ENCODE peak calls at places on chromosomes 4 and X, in five cellular contexts. One of them, this sample, is unnamed.
A peak's percentile ranks its signal among the peaks of the same experiment; 100 is the strongest.

GRCh38 chr4:159271857-159272256 is 169.0 kb downstream of the RAPGEF2 start:
- DNase-seq in cardiac fibroblast: no peak
- DNase-seq in fibroblast of mammary gland: no peak
- DNase-seq in SW480: no peak
- DNase-seq in GM13976: no peak
- DNase-seq in this sample: no peak

GRCh38 chr4:119692001-119692400 is 63.4 kb upstream of the PDE5A start:
- DNase-seq in cardiac fibroblast: no peak
- DNase-seq in fibroblast of mammary gland: peak; percentile 67
- DNase-seq in SW480: no peak
- DNase-seq in GM13976: no peak
- DNase-seq in this sample: peak; percentile 16

GRCh38 chrX:130726661-130727060 is 176.3 kb downstream of the ENOX2 start:
- DNase-seq in cardiac fibroblast: peak; percentile 64
- DNase-seq in fibroblast of mammary gland: peak; percentile 82
- DNase-seq in SW480: no peak
- DNase-seq in GM13976: no peak
- DNase-seq in this sample: peak; percentile 55

GRCh38 chrX:69320116-69320515 is 154.9 kb upstream of the PJA1 start:
- DNase-seq in cardiac fibroblast: no peak
- DNase-seq in fibroblast of mammary gland: no peak
- DNase-seq in SW480: no peak
- DNase-seq in GM13976: peak; percentile 2
- DNase-seq in this sample: no peak

GRCh38 chrX:153971124-153971631 is 440 bp downstream of the HCFC1 start:
- DNase-seq in cardiac fibroblast: peak; percentile 92
- DNase-seq in fibroblast of mammary gland: peak; percentile 87
- DNase-seq in SW480: peak; percentile 82
- DNase-seq in GM13976: peak; percentile 92
- DNase-seq in this sample: peak; percentile 64

GRCh38 chrX:49282647-49283011 is 13.0 kb downstream of the PPP1R3F start:
- DNase-seq in cardiac fibroblast: peak; percentile 58
- DNase-seq in fibroblast of mammary gland: peak; percentile 48
- DNase-seq in SW480: peak; percentile 14
- DNase-seq in GM13976: no peak
- DNase-seq in this sample: no peak

GRCh38 chrX:11611161-11611560 is 54.6 kb downstream of the ARHGAP6 start:
- DNase-seq in cardiac fibroblast: no peak
- DNase-seq in fibroblast of mammary gland: no peak
- DNase-seq in SW480: no peak
- DNase-seq in GM13976: no peak
- DNase-seq in this sample: no peak

GRCh38 chr4:117941611-117942010 is 92.7 kb upstream of the NDST3 start:
- DNase-seq in cardiac fibroblast: no peak
- DNase-seq in fibroblast of mammary gland: no peak
- DNase-seq in SW480: no peak
- DNase-seq in GM13976: no peak
- DNase-seq in this sample: no peak

GRCh38 chr4:32031026-32031425 is 1310.9 kb downstream of the PCDH7 start:
- DNase-seq in cardiac fibroblast: no peak
- DNase-seq in fibroblast of mammary gland: no peak
- DNase-seq in SW480: no peak
- DNase-seq in GM13976: no peak
- DNase-seq in this sample: no peak

GRCh38 chr4:120753854-120754253 is 168.7 kb downstream of the PRDM5 start:
- DNase-seq in cardiac fibroblast: peak; percentile 11
- DNase-seq in fibroblast of mammary gland: no peak
- DNase-seq in SW480: no peak
- DNase-seq in GM13976: no peak
- DNase-seq in this sample: no peak

GRCh38 chr4:166896254-166896653 is 338.0 kb downstream of the SPOCK3 start:
- DNase-seq in cardiac fibroblast: no peak
- DNase-seq in fibroblast of mammary gland: no peak
- DNase-seq in SW480: no peak
- DNase-seq in GM13976: no peak
- DNase-seq in this sample: no peak

GRCh38 chr4:4334798-4335520 is 44.9 kb downstream of the ZBTB49 start:
- DNase-seq in cardiac fibroblast: peak; percentile 63
- DNase-seq in fibroblast of mammary gland: peak; percentile 37
- DNase-seq in SW480: peak; percentile 75
- DNase-seq in GM13976: peak; percentile 73
- DNase-seq in this sample: no peak

GRCh38 chrX:73478961-73479360 is 32.1 kb downstream of the CDX4 start:
- DNase-seq in cardiac fibroblast: no peak
- DNase-seq in fibroblast of mammary gland: no peak
- DNase-seq in SW480: no peak
- DNase-seq in GM13976: no peak
- DNase-seq in this sample: no peak

GRCh38 chrX:120120223-120120622 is 4.5 kb upstream of the RHOXF1 start:
- DNase-seq in cardiac fibroblast: no peak
- DNase-seq in fibroblast of mammary gland: peak; percentile 4
- DNase-seq in SW480: no peak
- DNase-seq in GM13976: no peak
- DNase-seq in this sample: no peak

GRCh38 chr4:1772869-1773538 is 20.1 kb upstream of the FGFR3 start:
- DNase-seq in cardiac fibroblast: no peak
- DNase-seq in fibroblast of mammary gland: no peak
- DNase-seq in SW480: no peak
- DNase-seq in GM13976: no peak
- DNase-seq in this sample: no peak

GRCh38 chr4:140834866-140835495 is 78.8 kb upstream of the TBC1D9 start:
- DNase-seq in cardiac fibroblast: no peak
- DNase-seq in fibroblast of mammary gland: no peak
- DNase-seq in SW480: no peak
- DNase-seq in GM13976: no peak
- DNase-seq in this sample: no peak

GRCh38 chrX:101708180-101708579 is 48.5 kb upstream of the ARMCX2 start:
- DNase-seq in cardiac fibroblast: no peak
- DNase-seq in fibroblast of mammary gland: peak; percentile 8
- DNase-seq in SW480: no peak
- DNase-seq in GM13976: no peak
- DNase-seq in this sample: peak; percentile 5

GRCh38 chr4:146212781-146213180 is 1.6 kb upstream of the REELD1 start:
- DNase-seq in cardiac fibroblast: no peak
- DNase-seq in fibroblast of mammary gland: peak; percentile 15
- DNase-seq in SW480: no peak
- DNase-seq in GM13976: no peak
- DNase-seq in this sample: no peak

GRCh38 chr4:57777871-57778270 is 667.7 kb upstream of the IGFBP7 start:
- DNase-seq in cardiac fibroblast: no peak
- DNase-seq in fibroblast of mammary gland: no peak
- DNase-seq in SW480: no peak
- DNase-seq in GM13976: no peak
- DNase-seq in this sample: no peak

GRCh38 chr4:2914220-2915126 is 48.7 kb downstream of the NOP14 start:
- DNase-seq in cardiac fibroblast: no peak
- DNase-seq in fibroblast of mammary gland: no peak
- DNase-seq in SW480: no peak
- DNase-seq in GM13976: peak; percentile 58
- DNase-seq in this sample: no peak

GRCh38 chr4:47705326-47705981 is 132.4 kb downstream of the CORIN start:
- DNase-seq in cardiac fibroblast: peak; percentile 38
- DNase-seq in fibroblast of mammary gland: peak; percentile 50
- DNase-seq in SW480: peak; percentile 33
- DNase-seq in GM13976: peak; percentile 44
- DNase-seq in this sample: no peak

GRCh38 chrX:110568396-110568795 is 209.7 kb downstream of the RTL9 start:
- DNase-seq in cardiac fibroblast: no peak
- DNase-seq in fibroblast of mammary gland: no peak
- DNase-seq in SW480: peak; percentile 4
- DNase-seq in GM13976: no peak
- DNase-seq in this sample: no peak

GRCh38 chrX:32788936-32789335 is 422.4 kb downstream of the DMD start:
- DNase-seq in cardiac fibroblast: no peak
- DNase-seq in fibroblast of mammary gland: no peak
- DNase-seq in SW480: no peak
- DNase-seq in GM13976: no peak
- DNase-seq in this sample: no peak

GRCh38 chr4:125789018-125789417 is 474.3 kb downstream of the FAT4 start:
- DNase-seq in cardiac fibroblast: peak; percentile 5
- DNase-seq in fibroblast of mammary gland: peak; percentile 10
- DNase-seq in SW480: no peak
- DNase-seq in GM13976: no peak
- DNase-seq in this sample: peak; percentile 23

GRCh38 chr4:76622126-76622525 is 187.1 kb downstream of the SHROOM3 start:
- DNase-seq in cardiac fibroblast: no peak
- DNase-seq in fibroblast of mammary gland: no peak
- DNase-seq in SW480: no peak
- DNase-seq in GM13976: no peak
- DNase-seq in this sample: no peak

GRCh38 chr4:60945641-60946040 is 254.5 kb upstream of the ADGRL3 start:
- DNase-seq in cardiac fibroblast: no peak
- DNase-seq in fibroblast of mammary gland: no peak
- DNase-seq in SW480: no peak
- DNase-seq in GM13976: no peak
- DNase-seq in this sample: no peak

GRCh38 chr4:47145630-47146029 is 114.3 kb downstream of the GABRB1 start:
- DNase-seq in cardiac fibroblast: peak; percentile 76
- DNase-seq in fibroblast of mammary gland: peak; percentile 35
- DNase-seq in SW480: peak; percentile 46
- DNase-seq in GM13976: peak; percentile 30
- DNase-seq in this sample: peak; percentile 25

GRCh38 chr4:86302242-86302641 is 57.6 kb downstream of the MAPK10 start:
- DNase-seq in cardiac fibroblast: peak; percentile 85
- DNase-seq in fibroblast of mammary gland: peak; percentile 27
- DNase-seq in SW480: no peak
- DNase-seq in GM13976: no peak
- DNase-seq in this sample: no peak

GRCh38 chrX:133538148-133538547 is 122.9 kb upstream of the GPC4 start:
- DNase-seq in cardiac fibroblast: no peak
- DNase-seq in fibroblast of mammary gland: no peak
- DNase-seq in SW480: no peak
- DNase-seq in GM13976: no peak
- DNase-seq in this sample: no peak

GRCh38 chr4:119238068-119238722 is 25.7 kb downstream of the USP53 start:
- DNase-seq in cardiac fibroblast: no peak
- DNase-seq in fibroblast of mammary gland: no peak
- DNase-seq in SW480: no peak
- DNase-seq in GM13976: peak; percentile 41
- DNase-seq in this sample: no peak

GRCh38 chr4:39469429-39470077 is 10.7 kb downstream of the LIAS start:
- DNase-seq in cardiac fibroblast: peak; percentile 91
- DNase-seq in fibroblast of mammary gland: peak; percentile 86
- DNase-seq in SW480: peak; percentile 60
- DNase-seq in GM13976: peak; percentile 62
- DNase-seq in this sample: peak; percentile 54

GRCh38 chr4:23741586-23742240 is 148.1 kb downstream of the PPARGC1A start:
- DNase-seq in cardiac fibroblast: no peak
- DNase-seq in fibroblast of mammary gland: no peak
- DNase-seq in SW480: no peak
- DNase-seq in GM13976: no peak
- DNase-seq in this sample: no peak

GRCh38 chrX:139720136-139720535 is 12.2 kb upstream of the MCF2 start:
- DNase-seq in cardiac fibroblast: peak; percentile 7
- DNase-seq in fibroblast of mammary gland: peak; percentile 23
- DNase-seq in SW480: no peak
- DNase-seq in GM13976: no peak
- DNase-seq in this sample: no peak

GRCh38 chr4:127533028-127533700 is 99.6 kb upstream of the INTU start:
- DNase-seq in cardiac fibroblast: peak; percentile 93
- DNase-seq in fibroblast of mammary gland: peak; percentile 64
- DNase-seq in SW480: no peak
- DNase-seq in GM13976: no peak
- DNase-seq in this sample: peak; percentile 17

This sample was measured in skeletal muscle cell.